ENCODE peak calls at places on chromosomes 13 and 19, in six cellular contexts. One of them, this sample, is unnamed.

GRCh38 chr19:10289167-10289835 is 451 bp upstream of the ICAM5 start:
- DNase-seq in CD8-positive, alpha-beta memory T cell: peak
- DNase-seq in suprapubic skin: no peak
- DNase-seq in endodermal cell: peak
- DNase-seq in tibial nerve: no peak
- DNase-seq in colonic mucosa: peak
- DNase-seq in this sample: no peak

GRCh38 chr19:17419154-17419490 is 725 bp upstream of the MVB12A start:
- DNase-seq in CD8-positive, alpha-beta memory T cell: no peak
- DNase-seq in suprapubic skin: no peak
- DNase-seq in endodermal cell: no peak
- DNase-seq in tibial nerve: no peak
- DNase-seq in colonic mucosa: no peak
- DNase-seq in this sample: no peak

GRCh38 chr19:47253467-47253881 is 2.9 kb upstream of the CCDC9 start:
- DNase-seq in CD8-positive, alpha-beta memory T cell: no peak
- DNase-seq in suprapubic skin: no peak
- DNase-seq in endodermal cell: no peak
- DNase-seq in tibial nerve: no peak
- DNase-seq in colonic mucosa: no peak
- DNase-seq in this sample: no peak

GRCh38 chr13:107586216-107586615 is 629.1 kb downstream of the LIG4 start:
- DNase-seq in CD8-positive, alpha-beta memory T cell: no peak
- DNase-seq in suprapubic skin: no peak
- DNase-seq in endodermal cell: no peak
- DNase-seq in tibial nerve: no peak
- DNase-seq in colonic mucosa: no peak
- DNase-seq in this sample: no peak

GRCh38 chr19:54674021-54674617 is 11.3 kb downstream of the LILRB4 start:
- DNase-seq in CD8-positive, alpha-beta memory T cell: no peak
- DNase-seq in suprapubic skin: no peak
- DNase-seq in endodermal cell: no peak
- DNase-seq in tibial nerve: no peak
- DNase-seq in colonic mucosa: no peak
- DNase-seq in this sample: no peak

GRCh38 chr13:63190742-63191141 is 1775.1 kb upstream of the PCDH20 start:
- DNase-seq in CD8-positive, alpha-beta memory T cell: no peak
- DNase-seq in suprapubic skin: no peak
- DNase-seq in endodermal cell: no peak
- DNase-seq in tibial nerve: no peak
- DNase-seq in colonic mucosa: no peak
- DNase-seq in this sample: no peak

GRCh38 chr19:2047449-2048103 is 3.5 kb downstream of the MKNK2 start:
- DNase-seq in CD8-positive, alpha-beta memory T cell: no peak
- DNase-seq in suprapubic skin: peak
- DNase-seq in endodermal cell: no peak
- DNase-seq in tibial nerve: no peak
- DNase-seq in colonic mucosa: peak
- DNase-seq in this sample: peak

GRCh38 chr19:6890421-6890913 is 3.1 kb downstream of the ADGRE1 start:
- DNase-seq in CD8-positive, alpha-beta memory T cell: no peak
- DNase-seq in suprapubic skin: no peak
- DNase-seq in endodermal cell: no peak
- DNase-seq in tibial nerve: no peak
- DNase-seq in colonic mucosa: no peak
- DNase-seq in this sample: no peak

GRCh38 chr13:111958612-111959395 is 108.1 kb upstream of the SOX1 start:
- DNase-seq in CD8-positive, alpha-beta memory T cell: no peak
- DNase-seq in suprapubic skin: peak
- DNase-seq in endodermal cell: peak
- DNase-seq in tibial nerve: no peak
- DNase-seq in colonic mucosa: no peak
- DNase-seq in this sample: peak

GRCh38 chr19:48480476-48481190 is 11.5 kb downstream of the CYTH2 start:
- DNase-seq in CD8-positive, alpha-beta memory T cell: peak
- DNase-seq in suprapubic skin: no peak
- DNase-seq in endodermal cell: no peak
- DNase-seq in tibial nerve: peak
- DNase-seq in colonic mucosa: peak
- DNase-seq in this sample: peak

GRCh38 chr13:46022476-46022875 is 30.1 kb downstream of the ZC3H13 start:
- DNase-seq in CD8-positive, alpha-beta memory T cell: no peak
- DNase-seq in suprapubic skin: no peak
- DNase-seq in endodermal cell: no peak
- DNase-seq in tibial nerve: no peak
- DNase-seq in colonic mucosa: no peak
- DNase-seq in this sample: no peak

GRCh38 chr13:100361504-100361903 is 227.1 kb downstream of the GGACT start:
- DNase-seq in CD8-positive, alpha-beta memory T cell: no peak
- DNase-seq in suprapubic skin: no peak
- DNase-seq in endodermal cell: no peak
- DNase-seq in tibial nerve: no peak
- DNase-seq in colonic mucosa: no peak
- DNase-seq in this sample: no peak

GRCh38 chr13:88637935-88638334 is 966.8 kb downstream of the SLITRK5 start:
- DNase-seq in CD8-positive, alpha-beta memory T cell: no peak
- DNase-seq in suprapubic skin: no peak
- DNase-seq in endodermal cell: no peak
- DNase-seq in tibial nerve: no peak
- DNase-seq in colonic mucosa: no peak
- DNase-seq in this sample: no peak

GRCh38 chr19:38250821-38251563 is 5.2 kb downstream of the PPP1R14A start:
- DNase-seq in CD8-positive, alpha-beta memory T cell: no peak
- DNase-seq in suprapubic skin: no peak
- DNase-seq in endodermal cell: peak
- DNase-seq in tibial nerve: peak
- DNase-seq in colonic mucosa: peak
- DNase-seq in this sample: peak
- H3K27ac ChIP-seq in CD8-positive, alpha-beta memory T cell: no peak
- H3K27ac ChIP-seq in suprapubic skin: peak
- H3K27ac ChIP-seq in endodermal cell: peak
- H3K27ac ChIP-seq in tibial nerve: peak
- H3K27ac ChIP-seq in colonic mucosa: peak
- H3K27ac ChIP-seq in this sample: peak

GRCh38 chr13:75132800-75133695 is 348.9 kb downstream of the TBC1D4 start:
- DNase-seq in CD8-positive, alpha-beta memory T cell: no peak
- DNase-seq in suprapubic skin: no peak
- DNase-seq in endodermal cell: no peak
- DNase-seq in tibial nerve: no peak
- DNase-seq in colonic mucosa: no peak
- DNase-seq in this sample: no peak

GRCh38 chr13:75139291-75139690 is 342.7 kb downstream of the TBC1D4 start:
- DNase-seq in CD8-positive, alpha-beta memory T cell: no peak
- DNase-seq in suprapubic skin: no peak
- DNase-seq in endodermal cell: no peak
- DNase-seq in tibial nerve: no peak
- DNase-seq in colonic mucosa: no peak
- DNase-seq in this sample: no peak

GRCh38 chr13:75135325-75135825 is 346.6 kb downstream of the TBC1D4 start:
- DNase-seq in CD8-positive, alpha-beta memory T cell: no peak
- DNase-seq in suprapubic skin: no peak
- DNase-seq in endodermal cell: no peak
- DNase-seq in tibial nerve: no peak
- DNase-seq in colonic mucosa: no peak
- DNase-seq in this sample: no peak

GRCh38 chr13:75137911-75138571 is 343.9 kb downstream of the TBC1D4 start:
- DNase-seq in CD8-positive, alpha-beta memory T cell: no peak
- DNase-seq in suprapubic skin: no peak
- DNase-seq in endodermal cell: no peak
- DNase-seq in tibial nerve: no peak
- DNase-seq in colonic mucosa: no peak
- DNase-seq in this sample: no peak

DNA sequence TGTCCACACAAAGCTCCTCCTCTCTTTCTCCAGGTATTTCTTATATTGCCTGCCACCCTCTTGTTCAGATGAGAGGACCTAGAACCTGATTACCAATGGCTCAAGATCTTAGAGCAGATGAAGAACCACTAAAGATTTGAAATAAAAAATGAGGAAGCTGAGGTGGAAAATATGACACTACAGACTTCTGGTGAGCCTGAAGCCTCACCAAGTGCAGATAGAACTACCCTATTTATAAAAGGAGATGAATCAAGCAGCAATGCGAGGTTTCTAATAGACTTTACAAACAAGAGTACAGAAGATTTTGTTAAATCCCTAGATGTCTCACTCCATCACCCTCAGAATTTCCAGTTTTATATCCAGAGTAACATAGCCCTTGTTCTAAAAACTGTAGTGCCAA is 345.8 kb downstream of the TBC1D4 start:
- DNase-seq in CD8-positive, alpha-beta memory T cell: no peak
- DNase-seq in suprapubic skin: no peak
- DNase-seq in endodermal cell: no peak
- DNase-seq in tibial nerve: no peak
- DNase-seq in colonic mucosa: no peak
- DNase-seq in this sample: no peak
- H3K4me3 ChIP-seq in CD8-positive, alpha-beta memory T cell: no peak
- H3K4me3 ChIP-seq in suprapubic skin: no peak
- H3K4me3 ChIP-seq in endodermal cell: no peak
- H3K4me3 ChIP-seq in tibial nerve: no peak
- H3K4me3 ChIP-seq in colonic mucosa: no peak
- H3K4me3 ChIP-seq in this sample: no peak

DNA sequence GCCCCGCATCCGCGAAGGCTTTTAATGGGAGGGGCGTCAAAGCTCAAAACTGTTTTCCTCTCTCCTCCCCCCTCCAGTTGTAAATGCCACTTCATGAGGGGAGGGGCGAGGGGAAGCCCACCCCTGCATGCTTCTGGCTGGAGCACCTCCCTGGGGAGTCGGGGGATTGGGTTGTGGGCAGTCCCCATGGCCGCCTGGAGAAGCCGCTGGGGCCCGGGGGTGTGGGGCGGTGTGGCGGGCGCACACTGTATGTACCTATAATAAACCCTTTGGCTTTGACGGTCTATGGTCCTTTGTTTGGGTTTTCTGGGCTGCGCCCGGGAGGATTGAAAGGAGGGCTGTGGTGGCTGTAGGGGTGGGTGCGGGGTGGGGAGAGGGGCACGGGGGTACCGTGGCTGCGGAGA is 490 bp upstream of the SHKBP1 start:
- DNase-seq in CD8-positive, alpha-beta memory T cell: peak
- DNase-seq in suprapubic skin: no peak
- DNase-seq in endodermal cell: peak
- DNase-seq in tibial nerve: no peak
- DNase-seq in colonic mucosa: no peak
- DNase-seq in this sample: no peak
- H3K27ac ChIP-seq in CD8-positive, alpha-beta memory T cell: peak
- H3K27ac ChIP-seq in suprapubic skin: no peak
- H3K27ac ChIP-seq in endodermal cell: no peak
- H3K27ac ChIP-seq in tibial nerve: no peak
- H3K27ac ChIP-seq in colonic mucosa: peak
- H3K27ac ChIP-seq in this sample: no peak

DNA sequence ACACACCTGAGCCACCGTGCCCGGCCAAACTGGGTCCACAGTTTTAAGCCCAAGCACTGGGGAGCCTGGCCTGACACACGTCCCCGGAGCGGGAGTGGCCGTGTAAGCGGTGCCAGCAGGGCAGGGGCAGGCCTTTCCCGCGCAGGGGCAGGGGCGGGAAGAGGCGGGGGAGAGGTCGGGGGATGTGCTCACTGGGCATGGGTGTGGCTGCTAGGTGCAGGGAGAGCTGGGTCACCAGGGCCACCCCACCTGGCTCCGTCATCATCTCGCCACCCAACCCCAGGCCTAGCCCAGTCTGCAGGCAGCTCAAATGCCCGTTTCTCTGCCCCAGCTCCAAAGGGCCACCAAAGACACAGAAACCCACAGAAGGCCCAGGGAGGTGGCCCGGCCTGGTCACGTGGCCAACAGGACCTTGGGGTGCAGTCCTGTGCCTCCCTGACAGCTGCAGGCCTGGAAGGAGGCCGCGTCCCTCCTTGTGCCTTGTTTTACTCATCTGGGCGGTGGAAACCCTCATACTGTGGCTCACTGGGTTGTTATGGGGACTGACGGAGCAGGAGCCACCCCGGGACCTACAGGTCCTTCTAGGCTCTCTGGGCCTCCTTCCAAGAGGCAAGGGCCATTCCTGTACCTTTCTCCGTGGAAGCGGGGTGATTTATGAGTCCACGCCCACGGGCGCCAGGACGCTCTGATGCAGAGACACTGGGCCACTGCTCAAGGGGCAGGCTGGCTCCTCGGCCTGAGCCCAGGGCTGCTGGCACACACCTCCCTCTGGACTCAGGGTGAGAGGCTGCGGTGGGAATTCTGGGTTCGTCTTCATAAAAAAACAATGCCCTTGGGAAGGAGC is 27.7 kb downstream of the MAP2K2 start:
- DNase-seq in CD8-positive, alpha-beta memory T cell: no peak
- DNase-seq in suprapubic skin: no peak
- DNase-seq in endodermal cell: no peak
- DNase-seq in tibial nerve: no peak
- DNase-seq in colonic mucosa: peak
- DNase-seq in this sample: no peak
- H3K4me3 ChIP-seq in CD8-positive, alpha-beta memory T cell: no peak
- H3K4me3 ChIP-seq in suprapubic skin: no peak
- H3K4me3 ChIP-seq in endodermal cell: no peak
- H3K4me3 ChIP-seq in tibial nerve: no peak
- H3K4me3 ChIP-seq in colonic mucosa: no peak
- H3K4me3 ChIP-seq in this sample: no peak

GRCh38 chr13:98291658-98292057 is 114.6 kb upstream of the RNF113B start:
- DNase-seq in CD8-positive, alpha-beta memory T cell: no peak
- DNase-seq in suprapubic skin: no peak
- DNase-seq in endodermal cell: peak
- DNase-seq in tibial nerve: no peak
- DNase-seq in colonic mucosa: no peak
- DNase-seq in this sample: no peak
- H3K27ac ChIP-seq in CD8-positive, alpha-beta memory T cell: no peak
- H3K27ac ChIP-seq in suprapubic skin: no peak
- H3K27ac ChIP-seq in endodermal cell: no peak
- H3K27ac ChIP-seq in tibial nerve: no peak
- H3K27ac ChIP-seq in colonic mucosa: no peak
- H3K27ac ChIP-seq in this sample: no peak